ENCODE peak calls at places on chromosomes 7 and 10, in seven cellular contexts. O is kidney, U is aorta, Y is AG04450, E is colonic mucosa, F is lung, V is neuronal stem cell. G is an unnamed sample.

GRCh38 chr7:39700165-39700564 is 76.8 kb downstream of the RALA start:
- DNase-seq in O (no peak), U (no peak), Y (no peak), E (no peak), F (no peak), V (no peak), G (no peak)

GRCh38 chr10:118442032-118442431 is 99.9 kb upstream of the FAM204A start:
- DNase-seq in O (no peak), U (no peak), Y (no peak), E (no peak), F (no peak), V (no peak), G (no peak)

GRCh38 chr10:104052351-104052885 is 33.3 kb downstream of the COL17A1 start:
- DNase-seq in O (no peak), U (no peak), Y (no peak), E (peak), F (no peak), V (no peak), G (no peak)

GRCh38 chr10:78805176-78805575 is 263.6 kb upstream of the ZMIZ1 start:
- DNase-seq in O (peak), U (peak), Y (peak), E (peak), F (peak), V (no peak), G (peak)

GRCh38 chr10:28312572-28312971 is 9.7 kb upstream of the MPP7 start:
- DNase-seq in O (no peak), U (no peak), Y (no peak), E (no peak), F (no peak), V (no peak), G (no peak)

GRCh38 chr10:87734987-87735827 is 75.5 kb downstream of the PAPSS2 start:
- DNase-seq in O (no peak), U (no peak), Y (peak), E (no peak), F (no peak), V (peak), G (no peak)

GRCh38 chr7:13800694-13801448 is 188.6 kb downstream of the ETV1 start:
- DNase-seq in O (no peak), U (no peak), Y (peak), E (no peak), F (no peak), V (no peak), G (no peak)

GRCh38 chr7:42549866-42550485 is 313.0 kb upstream of the GLI3 start:
- DNase-seq in O (no peak), U (no peak), Y (no peak), E (no peak), F (no peak), V (no peak), G (no peak)

GRCh38 chr7:81603-82342 is 110.6 kb upstream of the FAM20C start:
- DNase-seq in O (no peak), U (peak), Y (no peak), E (no peak), F (no peak), V (no peak), G (no peak)

GRCh38 chr7:87600130-87601124 is at the start of gene ABCB1:
- DNase-seq in O (peak), U (peak), Y (no peak), E (peak), F (peak), V (peak), G (no peak)

GRCh38 chr7:77699056-77699455 is 2.8 kb downstream of the RSBN1L start:
- DNase-seq in O (no peak), U (no peak), Y (no peak), E (no peak), F (no peak), V (no peak), G (no peak)

GRCh38 chr10:112821663-112822062 is 128.4 kb upstream of the TCF7L2 start:
- DNase-seq in O (peak), U (no peak), Y (no peak), E (no peak), F (no peak), V (no peak), G (no peak)

GRCh38 chr10:112330154-112330553 is 43.8 kb upstream of the ACSL5 start:
- DNase-seq in O (no peak), U (no peak), Y (no peak), E (no peak), F (no peak), V (no peak), G (peak)

GRCh38 chr10:24518981-24519597 is 204.6 kb downstream of the ARHGAP21 start:
- DNase-seq in O (no peak), U (peak), Y (peak), E (peak), F (peak), V (peak), G (peak)

GRCh38 chr7:2805213-2806003 is 38.7 kb downstream of the GNA12 start:
- DNase-seq in O (no peak), U (no peak), Y (no peak), E (no peak), F (no peak), V (no peak), G (no peak)

GRCh38 chr7:158506626-158507025 is 81.0 kb downstream of the PTPRN2 start:
- DNase-seq in O (no peak), U (no peak), Y (no peak), E (no peak), F (no peak), V (no peak), G (no peak)

GRCh38 chr7:126700807-126701604 is 551.7 kb downstream of the GRM8 start:
- DNase-seq in O (peak), U (peak), Y (peak), E (no peak), F (no peak), V (peak), G (no peak)

GRCh38 chr10:23351914-23352313 is 7.3 kb upstream of the C10orf67 start:
- DNase-seq in O (no peak), U (no peak), Y (peak), E (no peak), F (no peak), V (no peak), G (no peak)

GRCh38 chr10:77800738-77801266 is 125.8 kb downstream of the DLG5 start:
- DNase-seq in O (no peak), U (no peak), Y (no peak), E (no peak), F (no peak), V (no peak), G (no peak)

GRCh38 chr10:95414016-95414830 is 123.4 kb upstream of the PDLIM1 start:
- DNase-seq in O (peak), U (no peak), Y (no peak), E (no peak), F (no peak), V (no peak), G (no peak)

GRCh38 chr7:155983176-155983815 is 171.0 kb upstream of the SHH start:
- DNase-seq in O (no peak), U (peak), Y (no peak), E (no peak), F (no peak), V (no peak), G (no peak)

GRCh38 chr7:74240482-74240881 is 13.7 kb downstream of the RFC2 start:
- DNase-seq in O (no peak), U (no peak), Y (no peak), E (no peak), F (no peak), V (no peak), G (no peak)

GRCh38 chr7:22660732-22661131 is 66.3 kb upstream of the IL6 start:
- DNase-seq in O (no peak), U (no peak), Y (no peak), E (no peak), F (no peak), V (no peak), G (no peak)

GRCh38 chr7:47394216-47394615 is 187.7 kb downstream of the TNS3 start:
- DNase-seq in O (no peak), U (peak), Y (no peak), E (no peak), F (no peak), V (no peak), G (no peak)

GRCh38 chr10:82953909-82954308 is 1078.9 kb downstream of the NRG3 start:
- DNase-seq in O (no peak), U (no peak), Y (no peak), E (no peak), F (no peak), V (no peak), G (no peak)

GRCh38 chr10:31709028-31709427 is 219.6 kb downstream of the ARHGAP12 start:
- DNase-seq in O (no peak), U (no peak), Y (no peak), E (no peak), F (no peak), V (no peak), G (no peak)

GRCh38 chr7:86214734-86215133 is 429.0 kb upstream of the GRM3 start:
- DNase-seq in O (no peak), U (no peak), Y (no peak), E (no peak), F (no peak), V (no peak), G (no peak)

GRCh38 chr10:33349273-33349672 is 14.8 kb upstream of the NRP1 start:
- DNase-seq in O (no peak), U (no peak), Y (no peak), E (no peak), F (no peak), V (no peak), G (no peak)
- H3K4me3 ChIP-seq in O (no peak), U (no peak), Y (no peak), E (no peak), F (no peak), V (no peak), G (no peak)

GRCh38 chr10:97975598-97975997 is 54.8 kb downstream of the CRTAC1 start:
- DNase-seq in O (no peak), U (no peak), Y (no peak), E (no peak), F (no peak), V (no peak), G (no peak)
- H3K4me3 ChIP-seq in O (no peak), U (no peak), Y (no peak), E (no peak), F (no peak), V (no peak), G (no peak)

GRCh38 chr10:7484456-7485266 is 73.8 kb upstream of the SFMBT2 start:
- DNase-seq in O (no peak), U (no peak), Y (no peak), E (peak), F (no peak), V (no peak), G (no peak)
- H3K4me3 ChIP-seq in O (no peak), U (no peak), Y (no peak), E (no peak), F (no peak), V (no peak), G (no peak)

DNA sequence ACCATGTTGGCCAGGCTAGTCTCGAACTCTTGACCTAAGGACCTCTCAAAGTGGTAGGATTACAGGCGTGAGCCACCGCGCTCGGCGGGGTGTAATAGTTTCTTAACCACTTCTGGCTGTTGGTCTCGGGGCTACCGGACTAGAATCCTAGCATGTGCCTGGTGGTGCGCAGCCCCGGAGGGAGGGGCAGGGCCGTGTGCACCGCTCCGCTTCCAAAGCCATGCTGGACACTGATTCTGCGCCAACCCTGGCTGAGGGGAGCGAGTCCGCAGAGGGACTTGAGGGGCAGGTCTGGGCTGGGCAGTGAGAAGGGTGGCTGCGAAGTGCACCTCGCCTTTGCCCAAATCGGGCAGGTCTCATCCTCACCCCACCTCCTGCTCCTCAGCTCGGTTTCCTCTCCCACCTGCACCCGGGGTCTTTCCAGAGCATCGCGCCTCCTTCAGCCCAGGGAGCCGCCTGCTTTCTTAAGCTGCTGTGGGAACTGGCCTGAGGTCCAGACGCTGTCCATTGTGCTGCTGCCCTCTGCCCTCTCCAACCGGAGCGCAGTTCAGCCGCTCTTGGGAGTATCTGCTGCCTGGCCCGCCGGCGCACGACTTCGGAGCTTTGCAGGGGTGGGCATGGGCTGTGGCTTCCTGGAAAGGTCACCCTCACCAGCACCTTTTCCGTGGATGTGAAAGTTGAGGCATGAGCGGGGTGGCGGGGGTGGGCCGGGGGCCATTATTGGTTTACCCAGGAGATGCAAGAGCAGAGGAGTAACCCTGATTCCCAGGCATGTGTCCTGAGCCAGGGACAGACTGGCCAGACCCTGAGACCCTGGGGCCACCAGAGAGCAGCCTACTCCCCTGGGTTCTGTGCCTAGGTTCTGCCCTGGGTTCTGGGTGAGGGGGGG is 422.6 kb upstream of the NUPR2 start:
- DNase-seq in O (no peak), U (no peak), Y (no peak), E (no peak), F (no peak), V (no peak), G (no peak)
- H3K4me3 ChIP-seq in O (no peak), U (no peak), Y (no peak), E (no peak), F (no peak), V (no peak), G (no peak)

GRCh38 chr7:90320014-90320413 is 1.1 kb downstream of the FAM237B start:
- DNase-seq in O (no peak), U (no peak), Y (no peak), E (no peak), F (no peak), V (no peak), G (no peak)
- H3K4me3 ChIP-seq in O (no peak), U (no peak), Y (no peak), E (no peak), F (no peak), V (no peak), G (no peak)

GRCh38 chr10:59360605-59361515 is 1.5 kb downstream of the FAM13C start:
- DNase-seq in O (no peak), U (no peak), Y (no peak), E (no peak), F (no peak), V (no peak), G (peak)

GRCh38 chr10:59363446-59363958 is 1.2 kb upstream of the FAM13C start:
- DNase-seq in O (no peak), U (no peak), Y (no peak), E (no peak), F (no peak), V (no peak), G (no peak)

GRCh38 chr10:59362991-59363390 is 642 bp upstream of the FAM13C start:
- DNase-seq in O (peak), U (peak), Y (no peak), E (peak), F (peak), V (peak), G (peak)

GRCh38 chr10:59361659-59362183 is 628 bp downstream of the FAM13C start:
- DNase-seq in O (no peak), U (no peak), Y (no peak), E (no peak), F (no peak), V (no peak), G (no peak)

GRCh38 chr10:59362184-59362966 is at the start of gene FAM13C:
- DNase-seq in O (peak), U (peak), Y (no peak), E (peak), F (peak), V (peak), G (peak)
- H3K4me3 ChIP-seq in O (peak), U (peak), Y (peak), E (peak), F (peak), V (peak), G (peak)

DNA sequence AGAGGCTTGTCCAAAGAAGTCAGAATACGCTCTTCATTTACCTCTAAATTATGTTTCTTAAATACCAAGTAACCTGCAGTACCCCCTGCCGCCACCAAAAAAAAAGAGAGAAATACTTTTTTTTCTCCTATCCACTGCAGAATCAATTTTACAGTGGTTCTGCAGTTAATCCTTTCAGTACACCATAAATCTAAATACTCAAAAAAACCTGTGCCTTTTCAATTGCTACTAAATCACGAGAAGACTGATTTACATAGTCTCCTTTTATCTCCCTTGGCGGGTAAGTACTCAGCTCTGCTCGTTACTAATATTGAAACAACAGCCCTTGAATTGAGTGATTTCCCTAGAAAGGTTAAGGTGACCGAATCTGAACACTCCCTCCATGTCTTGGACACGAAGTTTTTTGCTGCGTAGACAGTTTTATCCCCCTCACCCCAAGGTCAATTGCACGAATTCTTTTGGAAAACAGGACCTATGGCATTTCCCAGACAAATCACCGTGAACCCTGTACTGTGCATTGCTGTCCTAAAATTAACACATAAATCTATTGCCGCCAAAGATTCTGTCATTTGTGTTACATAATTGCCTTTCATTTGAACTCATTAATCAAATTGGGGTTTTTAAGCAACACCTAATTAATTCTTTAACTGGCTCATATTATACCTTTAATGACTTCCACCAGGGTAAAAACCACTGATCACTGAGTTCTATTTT is 517 bp upstream of the VIM start:
- DNase-seq in O (no peak), U (no peak), Y (no peak), E (no peak), F (no peak), V (no peak), G (no peak)
- H3K4me3 ChIP-seq in O (peak), U (peak), Y (peak), E (peak), F (no peak), V (peak), G (peak)

GRCh38 chr10:127776816-127777215 is 39.8 kb downstream of the FOXI2 start:
- DNase-seq in O (no peak), U (no peak), Y (no peak), E (no peak), F (no peak), V (no peak), G (no peak)

DNA sequence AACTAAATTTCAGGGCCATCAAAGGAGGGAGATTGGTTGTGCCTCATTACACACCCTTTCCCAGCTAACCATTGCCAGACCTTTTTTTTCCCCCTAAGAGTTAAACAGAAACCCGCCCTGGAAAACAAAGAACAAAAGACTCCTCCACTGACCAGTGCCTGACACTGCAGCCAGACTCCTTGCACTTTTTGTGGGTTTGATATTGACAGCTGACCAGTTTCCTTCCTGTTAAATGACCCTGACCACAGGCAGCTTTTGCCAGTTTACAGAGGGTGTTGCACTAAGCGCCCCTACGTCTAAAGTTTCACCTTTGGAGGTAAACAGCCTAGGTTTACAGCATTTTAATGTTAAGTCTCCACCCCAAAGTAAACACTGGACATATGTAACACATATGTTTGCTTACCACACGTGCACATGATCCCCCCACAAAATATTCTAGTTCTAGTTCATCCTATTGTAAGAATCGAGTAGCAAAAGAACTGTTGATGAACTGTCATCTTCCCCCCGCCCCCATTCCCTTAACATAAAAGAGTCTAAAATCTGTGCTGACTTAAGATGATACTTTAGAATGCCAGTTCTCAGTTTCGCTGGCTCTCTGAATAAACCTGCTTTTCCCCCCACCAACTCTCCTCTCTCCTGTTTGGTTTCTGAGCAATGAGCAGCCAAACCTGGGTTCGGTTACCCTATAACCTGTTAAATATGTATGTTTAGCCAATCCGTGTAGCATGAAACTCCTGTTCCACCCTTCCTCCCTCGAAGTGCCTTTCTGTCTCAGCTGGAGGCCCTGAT is 38.0 kb downstream of the FOXI2 start:
- DNase-seq in O (no peak), U (no peak), Y (no peak), E (no peak), F (no peak), V (no peak), G (no peak)
- H3K4me3 ChIP-seq in O (no peak), U (no peak), Y (no peak), E (no peak), F (no peak), V (no peak), G (no peak)

GRCh38 chr10:33413093-33413442 is 78.6 kb upstream of the NRP1 start:
- DNase-seq in O (no peak), U (no peak), Y (no peak), E (no peak), F (no peak), V (no peak), G (no peak)
- H3K4me3 ChIP-seq in O (no peak), U (no peak), Y (no peak), E (no peak), F (no peak), V (no peak), G (no peak)

GRCh38 chr10:102408081-102408727 is 10.4 kb downstream of the PSD start:
- DNase-seq in O (no peak), U (no peak), Y (no peak), E (no peak), F (no peak), V (no peak), G (no peak)
- H3K4me3 ChIP-seq in O (no peak), U (no peak), Y (peak), E (peak), F (no peak), V (peak), G (peak)